ENCODE peak calls at places on chromosomes 2 and 18, in eight cellular contexts. One of them, this sample, is unnamed.

GRCh38 chr2:189798312-189799029 is 14.2 kb downstream of the PMS1 start:
- DNase-seq in GM12891: no peak
- DNase-seq in stomach: no peak
- DNase-seq in GM12892: no peak
- DNase-seq in suprapubic skin: no peak
- DNase-seq in prostate gland: no peak
- DNase-seq in tibial nerve: no peak
- DNase-seq in uterus: no peak
- DNase-seq in this sample: no peak

GRCh38 chr18:77129150-77129551 is 3.4 kb downstream of the MBP start:
- DNase-seq in uterus: peak; percentile 65
- DNase-seq in tibial nerve: no peak
- DNase-seq in GM12892: no peak
- DNase-seq in stomach: no peak
- DNase-seq in suprapubic skin: no peak
- DNase-seq in GM12891: no peak
- DNase-seq in prostate gland: no peak
- DNase-seq in this sample: no peak

GRCh38 chr2:136327162-136327852 is 209.4 kb upstream of the CXCR4 start:
- DNase-seq in stomach: peak; percentile 27
- DNase-seq in GM12892: no peak
- DNase-seq in prostate gland: no peak
- DNase-seq in suprapubic skin: no peak
- DNase-seq in GM12891: no peak
- DNase-seq in tibial nerve: no peak
- DNase-seq in uterus: no peak
- DNase-seq in this sample: peak; percentile 58

GRCh38 chr2:231966886-231967285 is 5.4 kb downstream of the DIS3L2 start:
- DNase-seq in suprapubic skin: no peak
- DNase-seq in GM12892: no peak
- DNase-seq in uterus: no peak
- DNase-seq in prostate gland: no peak
- DNase-seq in stomach: no peak
- DNase-seq in tibial nerve: no peak
- DNase-seq in GM12891: no peak
- DNase-seq in this sample: no peak

GRCh38 chr2:165794520-165794882 is 454 bp upstream of the GALNT3 start:
- DNase-seq in suprapubic skin: no peak
- DNase-seq in stomach: peak; percentile 60
- DNase-seq in uterus: peak; percentile 14
- DNase-seq in tibial nerve: no peak
- DNase-seq in GM12891: peak; percentile 41
- DNase-seq in prostate gland: peak; percentile 52
- DNase-seq in GM12892: peak; percentile 44
- DNase-seq in this sample: peak; percentile 69

GRCh38 chr2:219290381-219291171 is 11.4 kb downstream of the DNAJB2 start:
- DNase-seq in stomach: no peak
- DNase-seq in suprapubic skin: peak; percentile 72
- DNase-seq in tibial nerve: no peak
- DNase-seq in GM12892: no peak
- DNase-seq in uterus: no peak
- DNase-seq in prostate gland: no peak
- DNase-seq in GM12891: no peak
- DNase-seq in this sample: no peak

GRCh38 chr18:24027156-24027555 is 12.6 kb downstream of the TTC39C start:
- DNase-seq in tibial nerve: no peak
- DNase-seq in uterus: peak; percentile 82
- DNase-seq in GM12891: no peak
- DNase-seq in suprapubic skin: no peak
- DNase-seq in stomach: no peak
- DNase-seq in GM12892: no peak
- DNase-seq in prostate gland: peak; percentile 25
- DNase-seq in this sample: peak; percentile 38

GRCh38 chr2:200655918-200656580 is 70.2 kb downstream of the AOX1 start:
- DNase-seq in prostate gland: no peak
- DNase-seq in GM12891: no peak
- DNase-seq in uterus: no peak
- DNase-seq in suprapubic skin: no peak
- DNase-seq in GM12892: no peak
- DNase-seq in stomach: no peak
- DNase-seq in tibial nerve: no peak
- DNase-seq in this sample: no peak

GRCh38 chr2:191636235-191636543 is 41.7 kb upstream of the NABP1 start:
- DNase-seq in GM12891: no peak
- DNase-seq in tibial nerve: no peak
- DNase-seq in uterus: no peak
- DNase-seq in prostate gland: no peak
- DNase-seq in suprapubic skin: no peak
- DNase-seq in stomach: no peak
- DNase-seq in GM12892: no peak
- DNase-seq in this sample: no peak

GRCh38 chr2:132448771-132449170 is 32.2 kb downstream of the GPR39 start:
- DNase-seq in prostate gland: no peak
- DNase-seq in stomach: no peak
- DNase-seq in tibial nerve: no peak
- DNase-seq in uterus: no peak
- DNase-seq in GM12891: no peak
- DNase-seq in GM12892: no peak
- DNase-seq in suprapubic skin: no peak
- DNase-seq in this sample: peak; percentile 14

GRCh38 chr2:180505203-180505602 is 475.2 kb upstream of the UBE2E3 start:
- DNase-seq in prostate gland: no peak
- DNase-seq in uterus: no peak
- DNase-seq in suprapubic skin: no peak
- DNase-seq in GM12891: no peak
- DNase-seq in GM12892: no peak
- DNase-seq in tibial nerve: no peak
- DNase-seq in stomach: no peak
- DNase-seq in this sample: no peak

GRCh38 chr18:12044591-12044990 is 49.1 kb upstream of the ANKRD62 start:
- DNase-seq in uterus: no peak
- DNase-seq in GM12892: no peak
- DNase-seq in stomach: no peak
- DNase-seq in suprapubic skin: no peak
- DNase-seq in prostate gland: no peak
- DNase-seq in tibial nerve: no peak
- DNase-seq in GM12891: no peak
- DNase-seq in this sample: no peak

GRCh38 chr2:201357216-201357615 is at the start of gene FLACC1:
- DNase-seq in prostate gland: no peak
- DNase-seq in tibial nerve: no peak
- DNase-seq in stomach: no peak
- DNase-seq in GM12892: no peak
- DNase-seq in uterus: no peak
- DNase-seq in GM12891: no peak
- DNase-seq in suprapubic skin: no peak
- DNase-seq in this sample: no peak

GRCh38 chr2:18445412-18446320 is 114.8 kb downstream of the RDH14 start:
- DNase-seq in prostate gland: no peak
- DNase-seq in GM12891: no peak
- DNase-seq in uterus: peak; percentile 58
- DNase-seq in GM12892: no peak
- DNase-seq in tibial nerve: peak; percentile 21
- DNase-seq in stomach: no peak
- DNase-seq in suprapubic skin: no peak
- DNase-seq in this sample: no peak

GRCh38 chr18:66377291-66377690 is 226.6 kb downstream of the CDH19 start:
- DNase-seq in prostate gland: no peak
- DNase-seq in suprapubic skin: no peak
- DNase-seq in tibial nerve: no peak
- DNase-seq in stomach: no peak
- DNase-seq in GM12891: no peak
- DNase-seq in GM12892: no peak
- DNase-seq in uterus: no peak
- DNase-seq in this sample: no peak

GRCh38 chr2:38013158-38013752 is 62.7 kb downstream of the CYP1B1 start:
- DNase-seq in uterus: no peak
- DNase-seq in stomach: no peak
- DNase-seq in GM12892: no peak
- DNase-seq in prostate gland: no peak
- DNase-seq in suprapubic skin: no peak
- DNase-seq in GM12891: no peak
- DNase-seq in tibial nerve: no peak
- DNase-seq in this sample: no peak

GRCh38 chr2:176504431-176504830 is 235.2 kb downstream of the MTX2 start:
- DNase-seq in prostate gland: no peak
- DNase-seq in GM12891: no peak
- DNase-seq in tibial nerve: no peak
- DNase-seq in uterus: peak; percentile 55
- DNase-seq in suprapubic skin: no peak
- DNase-seq in GM12892: no peak
- DNase-seq in stomach: no peak
- DNase-seq in this sample: no peak

GRCh38 chr2:54675738-54676137 is 47.7 kb upstream of the EML6 start:
- DNase-seq in suprapubic skin: no peak
- DNase-seq in GM12892: no peak
- DNase-seq in prostate gland: no peak
- DNase-seq in uterus: no peak
- DNase-seq in tibial nerve: no peak
- DNase-seq in GM12891: no peak
- DNase-seq in stomach: peak; percentile 76
- DNase-seq in this sample: no peak

GRCh38 chr2:54672587-54673456 is 50.6 kb upstream of the EML6 start:
- DNase-seq in tibial nerve: no peak
- DNase-seq in suprapubic skin: no peak
- DNase-seq in GM12891: no peak
- DNase-seq in prostate gland: no peak
- DNase-seq in GM12892: no peak
- DNase-seq in uterus: no peak
- DNase-seq in stomach: no peak
- DNase-seq in this sample: peak; percentile 28

GRCh38 chr2:54675281-54675680 is 48.2 kb upstream of the EML6 start:
- DNase-seq in uterus: no peak
- DNase-seq in suprapubic skin: no peak
- DNase-seq in GM12892: no peak
- DNase-seq in GM12891: no peak
- DNase-seq in prostate gland: no peak
- DNase-seq in tibial nerve: no peak
- DNase-seq in stomach: no peak
- DNase-seq in this sample: no peak

GRCh38 chr2:54671875-54672586 is 51.4 kb upstream of the EML6 start:
- DNase-seq in prostate gland: no peak
- DNase-seq in tibial nerve: no peak
- DNase-seq in GM12891: no peak
- DNase-seq in uterus: no peak
- DNase-seq in GM12892: no peak
- DNase-seq in stomach: no peak
- DNase-seq in suprapubic skin: no peak
- DNase-seq in this sample: no peak

GRCh38 chr2:54673501-54673998 is 49.9 kb upstream of the EML6 start:
- DNase-seq in GM12892: no peak
- DNase-seq in prostate gland: peak; percentile 77
- DNase-seq in tibial nerve: peak; percentile 73
- DNase-seq in uterus: peak; percentile 83
- DNase-seq in stomach: peak; percentile 84
- DNase-seq in GM12891: no peak
- DNase-seq in suprapubic skin: peak; percentile 94
- DNase-seq in this sample: peak; percentile 79
- TF ChIP-seq POLR2A in GM12892: no peak
- TF ChIP-seq POLR2A in prostate gland: no peak
- TF ChIP-seq POLR2A in tibial nerve: no peak
- TF ChIP-seq POLR2A in uterus: no peak
- TF ChIP-seq POLR2A in stomach: no peak
- TF ChIP-seq POLR2A in GM12891: no peak
- TF ChIP-seq POLR2A in suprapubic skin: no peak
- TF ChIP-seq POLR2A in this sample: no peak

GRCh38 chr2:112764071-112765044 is at the start of gene CKAP2L:
- DNase-seq in stomach: peak; percentile 96
- DNase-seq in suprapubic skin: peak; percentile 98
- DNase-seq in tibial nerve: peak; percentile 85
- DNase-seq in GM12892: peak; percentile 92
- DNase-seq in prostate gland: peak; percentile 94
- DNase-seq in GM12891: peak; percentile 90
- DNase-seq in uterus: peak; percentile 88
- DNase-seq in this sample: peak; percentile 97
- TF ChIP-seq POLR2A in stomach: no peak
- TF ChIP-seq POLR2A in suprapubic skin: no peak
- TF ChIP-seq POLR2A in tibial nerve: no peak
- TF ChIP-seq POLR2A in GM12892: peak; percentile 4
- TF ChIP-seq POLR2A in prostate gland: no peak
- TF ChIP-seq POLR2A in GM12891: peak; percentile 18
- TF ChIP-seq POLR2A in uterus: no peak
- TF ChIP-seq POLR2A in this sample: no peak

GRCh38 chr2:48433682-48434081 is 96.3 kb upstream of the STON1 start:
- DNase-seq in tibial nerve: no peak
- DNase-seq in suprapubic skin: no peak
- DNase-seq in uterus: no peak
- DNase-seq in prostate gland: no peak
- DNase-seq in stomach: no peak
- DNase-seq in GM12892: no peak
- DNase-seq in GM12891: no peak
- DNase-seq in this sample: peak; percentile 31
- TF ChIP-seq POLR2A in tibial nerve: no peak
- TF ChIP-seq POLR2A in suprapubic skin: no peak
- TF ChIP-seq POLR2A in uterus: no peak
- TF ChIP-seq POLR2A in prostate gland: no peak
- TF ChIP-seq POLR2A in stomach: no peak
- TF ChIP-seq POLR2A in GM12892: no peak
- TF ChIP-seq POLR2A in GM12891: no peak
- TF ChIP-seq POLR2A in this sample: no peak

GRCh38 chr18:48597110-48597509 is 58.3 kb downstream of the CTIF start:
- DNase-seq in prostate gland: no peak
- DNase-seq in suprapubic skin: no peak
- DNase-seq in GM12892: no peak
- DNase-seq in uterus: no peak
- DNase-seq in tibial nerve: no peak
- DNase-seq in GM12891: no peak
- DNase-seq in stomach: no peak
- DNase-seq in this sample: no peak

GRCh38 chr18:48595703-48596218 is 56.9 kb downstream of the CTIF start:
- DNase-seq in uterus: no peak
- DNase-seq in tibial nerve: no peak
- DNase-seq in GM12892: no peak
- DNase-seq in GM12891: no peak
- DNase-seq in prostate gland: no peak
- DNase-seq in stomach: no peak
- DNase-seq in suprapubic skin: no peak
- DNase-seq in this sample: no peak

GRCh38 chr18:48600046-48600745 is 61.4 kb downstream of the CTIF start:
- DNase-seq in stomach: no peak
- DNase-seq in uterus: no peak
- DNase-seq in GM12892: no peak
- DNase-seq in prostate gland: no peak
- DNase-seq in GM12891: no peak
- DNase-seq in suprapubic skin: no peak
- DNase-seq in tibial nerve: no peak
- DNase-seq in this sample: no peak

GRCh38 chr18:48599391-48599790 is 60.6 kb downstream of the CTIF start:
- DNase-seq in GM12892: no peak
- DNase-seq in prostate gland: no peak
- DNase-seq in suprapubic skin: no peak
- DNase-seq in uterus: no peak
- DNase-seq in GM12891: no peak
- DNase-seq in stomach: no peak
- DNase-seq in tibial nerve: no peak
- DNase-seq in this sample: no peak

GRCh38 chr18:48597671-48598070 is 58.8 kb downstream of the CTIF start:
- DNase-seq in GM12891: no peak
- DNase-seq in prostate gland: no peak
- DNase-seq in uterus: no peak
- DNase-seq in suprapubic skin: no peak
- DNase-seq in GM12892: no peak
- DNase-seq in tibial nerve: no peak
- DNase-seq in stomach: no peak
- DNase-seq in this sample: no peak
- TF ChIP-seq POLR2A in GM12891: no peak
- TF ChIP-seq POLR2A in prostate gland: no peak
- TF ChIP-seq POLR2A in uterus: no peak
- TF ChIP-seq POLR2A in suprapubic skin: no peak
- TF ChIP-seq POLR2A in GM12892: no peak
- TF ChIP-seq POLR2A in tibial nerve: no peak
- TF ChIP-seq POLR2A in stomach: no peak
- TF ChIP-seq POLR2A in this sample: no peak

GRCh38 chr2:178194600-178195389 is 483 bp downstream of the OSBPL6 start:
- DNase-seq in suprapubic skin: no peak
- DNase-seq in stomach: peak; percentile 27
- DNase-seq in prostate gland: peak; percentile 37
- DNase-seq in tibial nerve: peak; percentile 15
- DNase-seq in GM12891: peak; percentile 24
- DNase-seq in GM12892: peak; percentile 17
- DNase-seq in uterus: peak; percentile 30
- DNase-seq in this sample: peak; percentile 19
- TF ChIP-seq POLR2A in suprapubic skin: no peak
- TF ChIP-seq POLR2A in stomach: no peak
- TF ChIP-seq POLR2A in prostate gland: no peak
- TF ChIP-seq POLR2A in tibial nerve: no peak
- TF ChIP-seq POLR2A in GM12891: no peak
- TF ChIP-seq POLR2A in GM12892: no peak
- TF ChIP-seq POLR2A in uterus: peak; percentile 9
- TF ChIP-seq POLR2A in this sample: no peak